ENCODE peak calls at places on chromosomes 3 and 15, in nine cellular contexts. D is mucosa of descending colon, L is endodermal cell, A is left ventricle myocardium inferior, S is GM10248, H is GM23338, F is stomach, O is heart right ventricle, K is A673. T is an unnamed sample.

GRCh38 chr3:18194431-18194830 is 230.7 kb downstream of the SATB1 start:
- DNase-seq in D (no peak), L (no peak), H (no peak), O (no peak), A (no peak), K (peak; percentile 1), F (no peak), S (no peak), T (no peak)

GRCh38 chr3:134186391-134186790 is 64.3 kb downstream of the RYK start:
- DNase-seq in O (no peak), K (no peak), F (no peak), H (no peak), A (no peak), S (no peak), D (no peak), L (no peak), T (no peak)

GRCh38 chr3:130259170-130259874 is 86.2 kb upstream of the COL6A5 start:
- DNase-seq in S (no peak), L (no peak), H (no peak), O (no peak), A (no peak), F (no peak), D (no peak), K (no peak), T (no peak)

GRCh38 chr3:45035441-45036301 is 9.6 kb downstream of the CLEC3B start:
- DNase-seq in F (no peak), L (peak; percentile 75), D (peak; percentile 57), S (peak; percentile 24), H (peak; percentile 71), A (no peak), K (peak; percentile 16), O (no peak), T (no peak)

GRCh38 chr3:179768080-179768479 is 115.2 kb downstream of the USP13 start:
- DNase-seq in O (no peak), K (peak; percentile 94), A (no peak), D (no peak), H (peak; percentile 82), L (peak; percentile 82), F (no peak), S (no peak), T (no peak)

GRCh38 chr3:73452731-73453130 is 172.0 kb downstream of the PDZRN3 start:
- DNase-seq in A (no peak), D (no peak), L (no peak), K (no peak), H (no peak), F (no peak), S (no peak), O (no peak), T (no peak)

GRCh38 chr3:72462611-72463011 is 385.6 kb downstream of the SHQ1 start:
- DNase-seq in S (no peak), D (no peak), F (no peak), H (no peak), K (no peak), L (no peak), A (peak; percentile 43), O (peak; percentile 63), T (no peak)

GRCh38 chr3:144403040-144403457 is 431.4 kb downstream of the DIPK2A start:
- DNase-seq in D (no peak), K (no peak), H (no peak), A (no peak), F (no peak), L (no peak), S (no peak), O (peak; percentile 16), T (no peak)

GRCh38 chr3:154517404-154517803 is 87.4 kb upstream of the GPR149 start:
- DNase-seq in D (no peak), K (no peak), H (no peak), L (no peak), O (no peak), A (no peak), S (no peak), F (no peak), T (no peak)

GRCh38 chr3:169241928-169242751 is 421.4 kb downstream of the MECOM start:
- DNase-seq in A (peak; percentile 46), H (peak; percentile 70), D (no peak), F (peak; percentile 54), O (peak; percentile 36), S (no peak), L (peak; percentile 73), K (peak; percentile 76), T (no peak)

GRCh38 chr15:47719730-47720129 is 2.4 kb downstream of the SEMA6D start:
- DNase-seq in S (no peak), O (no peak), F (no peak), L (no peak), K (no peak), H (no peak), A (no peak), D (no peak), T (no peak)

GRCh38 chr15:47715856-47716445 is 1.4 kb upstream of the SEMA6D start:
- DNase-seq in F (no peak), A (no peak), O (peak; percentile 49), K (no peak), S (no peak), L (no peak), H (no peak), D (no peak), T (no peak)

GRCh38 chr15:47718474-47719440 is 1.5 kb downstream of the SEMA6D start:
- DNase-seq in S (peak; percentile 28), F (no peak), O (peak; percentile 34), H (peak; percentile 40), L (peak; percentile 57), K (peak; percentile 49), D (peak; percentile 58), A (no peak), T (peak; percentile 42)

GRCh38 chr15:47715402-47715801 is 1.9 kb upstream of the SEMA6D start:
- DNase-seq in F (no peak), S (no peak), O (no peak), L (no peak), D (no peak), A (no peak), K (no peak), H (no peak), T (no peak)

GRCh38 chr15:47717036-47717611 is at the start of gene SEMA6D:
- DNase-seq in H (peak; percentile 87), F (peak; percentile 45), O (peak; percentile 72), L (peak; percentile 91), K (peak; percentile 90), S (peak; percentile 34), A (peak; percentile 75), D (peak; percentile 85), T (peak; percentile 25)
- TF ChIP-seq CTCF in H (no peak), F (no peak), O (peak; percentile 77), L (peak; percentile 70), K (no peak), S (peak; percentile 13), A (peak; percentile 70), D (peak; percentile 27), T (no peak)

GRCh38 chr15:49494842-49495241 is 71.8 kb downstream of the FGF7 start:
- DNase-seq in K (no peak), A (no peak), F (no peak), D (no peak), H (no peak), L (no peak), S (no peak), O (no peak), T (no peak)

GRCh38 chr15:49492151-49492550 is 69.1 kb downstream of the FGF7 start:
- DNase-seq in D (no peak), A (no peak), F (no peak), H (no peak), S (no peak), L (no peak), K (no peak), O (no peak), T (no peak)

GRCh38 chr15:49495993-49496747 is 73.1 kb downstream of the FGF7 start:
- DNase-seq in H (no peak), K (no peak), O (no peak), A (no peak), L (no peak), D (no peak), S (no peak), F (no peak), T (no peak)

GRCh38 chr15:49492834-49493233 is 69.8 kb downstream of the FGF7 start:
- DNase-seq in O (no peak), A (no peak), D (no peak), L (no peak), H (no peak), S (no peak), F (no peak), K (no peak), T (no peak)

DNA sequence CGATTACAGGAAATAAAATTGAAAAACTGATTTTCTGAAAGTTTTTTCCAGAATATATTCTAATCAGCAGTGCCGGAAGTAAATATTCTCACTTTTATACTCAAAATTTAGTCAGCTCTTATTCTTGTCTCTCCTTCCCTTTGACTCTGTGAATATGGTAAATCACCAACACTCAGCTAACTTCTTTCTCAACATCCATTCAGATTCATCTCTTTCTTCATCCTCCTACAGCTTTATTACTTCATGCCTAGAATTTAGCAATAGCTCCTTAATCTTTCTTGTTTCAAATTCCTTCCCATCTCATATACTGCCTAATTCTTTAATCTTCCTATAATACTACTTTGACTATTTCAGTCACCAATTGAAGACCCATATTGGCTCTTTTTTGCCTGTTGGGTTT is 67.9 kb downstream of the FGF7 start:
- DNase-seq in L (no peak), H (no peak), F (no peak), S (no peak), D (no peak), O (no peak), K (no peak), A (no peak), T (no peak)
- TF ChIP-seq CTCF in L (no peak), H (no peak), F (no peak), S (no peak), D (no peak), O (no peak), K (no peak), A (no peak), T (no peak)

DNA sequence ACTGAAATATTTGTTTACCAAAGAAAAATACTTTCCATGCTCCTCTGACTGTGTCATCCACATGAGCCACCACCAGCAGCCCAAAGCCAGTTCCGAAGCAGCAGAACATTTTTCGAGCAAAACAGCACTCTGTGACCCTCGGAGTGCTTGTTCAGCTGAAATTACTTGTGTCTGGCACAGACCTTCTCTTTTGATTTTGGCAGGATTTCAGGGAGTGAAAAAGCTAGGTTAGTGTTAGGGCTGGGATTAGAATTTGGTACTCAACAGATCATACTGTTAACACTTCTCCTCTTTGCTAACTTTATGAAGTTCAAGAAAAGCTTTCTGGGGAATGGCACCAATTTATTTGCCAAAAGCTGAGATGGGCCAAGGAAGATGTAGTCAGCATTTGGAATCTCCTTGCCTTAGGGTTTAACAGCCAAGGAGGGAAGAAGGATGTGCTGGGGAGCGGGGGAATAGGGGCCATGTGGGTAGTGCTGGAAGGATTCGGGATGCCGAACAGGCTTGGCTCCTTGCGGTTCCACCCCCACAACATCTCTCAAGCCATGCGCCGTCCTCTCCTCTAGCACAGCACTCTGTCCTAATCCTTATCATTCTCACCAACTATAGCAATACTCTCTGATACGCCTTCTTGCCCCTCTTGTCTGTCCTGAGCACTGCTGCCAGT is 55.1 kb upstream of the TRA2B start:
- DNase-seq in L (peak; percentile 35), H (no peak), S (no peak), D (no peak), K (no peak), A (no peak), F (no peak), O (no peak), T (no peak)
- TF ChIP-seq CTCF in L (no peak), H (no peak), S (no peak), D (no peak), K (no peak), A (no peak), F (no peak), O (no peak), T (no peak)

DNA sequence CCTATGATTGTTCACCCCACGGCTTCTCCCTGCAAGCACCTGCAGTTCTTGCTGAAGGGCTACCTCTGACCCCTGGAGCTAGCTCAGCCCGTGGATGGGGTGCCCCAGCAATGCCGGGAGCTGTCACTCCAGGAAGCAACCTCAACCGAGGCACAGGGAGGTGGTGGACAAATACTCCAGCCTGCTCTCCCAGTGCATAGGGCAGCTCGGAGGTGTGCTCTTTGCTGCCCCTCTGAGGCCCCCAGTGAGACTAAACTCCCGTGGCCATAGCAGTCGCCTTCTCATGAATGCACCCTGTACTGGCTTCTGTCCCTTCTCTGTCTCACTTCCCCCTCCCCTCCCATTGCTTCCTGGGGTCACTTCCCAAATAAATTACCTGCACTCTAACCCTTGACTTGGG is 48.5 kb downstream of the LINGO1 start:
- DNase-seq in L (peak; percentile 73), F (no peak), H (peak; percentile 60), O (no peak), K (no peak), A (no peak), S (no peak), D (no peak), T (no peak)
- TF ChIP-seq CTCF in L (peak; percentile 73), F (no peak), H (peak; percentile 40), O (peak; percentile 31), K (peak; percentile 33), A (peak; percentile 47), S (no peak), D (no peak), T (no peak)

T was measured in GM20000.